ENCODE peak calls at places on chromosomes 2 and 18, in four cellular contexts. V is IMR-90, R is trophoblast cell, F is H9. C is an unnamed sample.
A peak's percentile ranks its signal among the peaks of the same experiment; 100 is the strongest.

GRCh38 chr18:74515620-74516231 is 18.6 kb upstream of the CNDP1 start:
- DNase-seq in V (no peak), R (peak; percentile 97), F (no peak), C (no peak)

GRCh38 chr2:129929321-129930290 is 49.9 kb upstream of the RAB6C start:
- DNase-seq in V (no peak), R (no peak), F (no peak), C (no peak)

GRCh38 chr2:168978461-168978861 is 52.7 kb downstream of the ABCB11 start:
- DNase-seq in V (no peak), R (no peak), F (no peak), C (no peak)

GRCh38 chr2:196696423-196697073 is 57.0 kb downstream of the CCDC150 start:
- DNase-seq in V (peak; percentile 84), R (peak; percentile 14), F (no peak), C (peak; percentile 77)

GRCh38 chr2:28175028-28175427 is 217.6 kb upstream of the FOSL2 start:
- DNase-seq in V (no peak), R (peak; percentile 27), F (no peak), C (peak; percentile 12)

GRCh38 chr2:5365871-5366461 is 326.2 kb upstream of the SOX11 start:
- DNase-seq in V (peak; percentile 4), R (peak; percentile 71), F (peak; percentile 85), C (peak; percentile 84)

GRCh38 chr2:55986700-55987440 is 63.3 kb upstream of the EFEMP1 start:
- DNase-seq in V (peak; percentile 19), R (no peak), F (no peak), C (no peak)

GRCh38 chr2:172082105-172082943 is 3.0 kb upstream of the DLX1 start:
- DNase-seq in V (no peak), R (no peak), F (no peak), C (peak; percentile 45)

GRCh38 chr18:74579704-74580103 is 18.0 kb upstream of the ZNF407 start:
- DNase-seq in V (no peak), R (no peak), F (peak; percentile 47), C (peak; percentile 72)

GRCh38 chr18:32093106-32093511 is 1.4 kb downstream of the RNF138 start:
- DNase-seq in V (peak; percentile 58), R (peak; percentile 56), F (peak; percentile 45), C (peak; percentile 82)

GRCh38 chr2:128524183-128524582 is 205.5 kb upstream of the HS6ST1 start:
- DNase-seq in V (no peak), R (no peak), F (no peak), C (no peak)

GRCh38 chr2:85133751-85134254 is 611 bp downstream of the TCF7L1 start:
- DNase-seq in V (peak; percentile 46), R (peak; percentile 61), F (no peak), C (peak; percentile 66)

GRCh38 chr18:55501594-55502345 is 86.2 kb downstream of the TCF4 start:
- DNase-seq in V (peak; percentile 45), R (no peak), F (no peak), C (peak; percentile 88)

GRCh38 chr2:223944704-223945531 is at the start of gene WDFY1:
- DNase-seq in V (peak; percentile 86), R (peak; percentile 83), F (peak; percentile 90), C (peak; percentile 93)

GRCh38 chr2:223943135-223943534 is 2.0 kb downstream of the WDFY1 start:
- DNase-seq in V (no peak), R (no peak), F (no peak), C (no peak)

GRCh38 chr2:223945755-223946154 is 620 bp upstream of the WDFY1 start:
- DNase-seq in V (no peak), R (no peak), F (no peak), C (no peak)

GRCh38 chr2:223943561-223944008 is 1.6 kb downstream of the WDFY1 start:
- DNase-seq in V (peak; percentile 60), R (no peak), F (no peak), C (no peak)

GRCh38 chr2:223944166-223944703 is 900 bp downstream of the WDFY1 start:
- DNase-seq in V (no peak), R (no peak), F (peak; percentile 64), C (peak; percentile 67)
- H3K9ac ChIP-seq in V (peak overlapping the region; percentile 94), R (peak overlapping the region; percentile 94), F (peak overlapping the region; percentile 65), C (peak overlapping the region; percentile 96)

DNA sequence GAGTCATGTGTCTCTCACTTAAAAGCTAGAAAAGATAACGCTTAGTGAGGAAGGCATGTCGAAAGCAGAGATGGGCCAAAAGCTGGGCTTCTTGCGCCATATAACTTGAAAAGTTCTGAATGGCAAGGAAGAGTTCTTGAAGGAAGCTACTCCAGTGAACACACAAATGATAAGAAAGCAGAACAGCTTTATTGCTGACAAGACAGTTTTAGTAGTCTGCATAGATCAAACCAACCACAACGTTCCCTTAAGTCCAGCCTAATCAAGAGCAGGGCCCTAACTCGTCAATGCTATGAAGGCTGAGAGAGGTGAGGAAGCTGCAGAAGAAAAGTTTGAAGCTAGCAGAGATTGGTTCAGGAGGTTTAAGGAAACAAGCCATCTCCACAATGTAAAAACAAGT is 55.7 kb downstream of the GALNT1 start:
- DNase-seq in V (no peak), R (no peak), F (no peak), C (no peak)
- H3K4me2 ChIP-seq in V (no peak overlapping the region), R (no peak overlapping the region), F (no peak overlapping the region), C (no peak overlapping the region)

GRCh38 chr2:74942263-74942662 is 16.2 kb upstream of the POLE4 start:
- DNase-seq in V (no peak), R (no peak), F (no peak), C (peak; percentile 42)
- H3K18ac ChIP-seq in V (no peak overlapping the region), R (no peak overlapping the region), F (no peak overlapping the region), C (no peak overlapping the region)

GRCh38 chr18:4126939-4127338 is 328.2 kb downstream of the DLGAP1 start:
- DNase-seq in V (no peak), R (no peak), F (no peak), C (no peak)
- H3K9ac ChIP-seq in V (no peak overlapping the region), R (no peak overlapping the region), F (no peak overlapping the region), C (no peak overlapping the region)

GRCh38 chr2:8605350-8606065 is 76.3 kb upstream of the ID2 start:
- DNase-seq in V (peak; percentile 85), R (no peak), F (no peak), C (no peak)
- H3K4me2 ChIP-seq in V (peak overlapping the region; percentile 54), R (no peak overlapping the region), F (no peak overlapping the region), C (no peak overlapping the region)